ENCODE peak calls at places on chromosome 21, in five cellular contexts. L is A673, N is HCT116, T is OCI-LY7, I is suprapubic skin. P is an unnamed sample.

GRCh38 chr21:34129039-34129891 is 55.9 kb downstream of the MRPS6 start:
- DNase-seq in T (no peak), L (peak; percentile 94), I (no peak), N (no peak), P (peak; percentile 75)

GRCh38 chr21:37208056-37208705 is 59.0 kb downstream of the VPS26C start:
- DNase-seq in T (no peak), N (no peak), I (no peak), L (no peak), P (no peak)

GRCh38 chr21:17730782-17731181 is 88.4 kb downstream of the C21orf91 start:
- DNase-seq in I (no peak), T (no peak), N (no peak), L (no peak), P (no peak)

GRCh38 chr21:29777155-29777554 is 162.6 kb downstream of the GRIK1 start:
- DNase-seq in I (no peak), L (no peak), N (no peak), T (no peak), P (no peak)

GRCh38 chr21:34282223-34282622 is 81.6 kb upstream of the KCNE2 start:
- DNase-seq in I (no peak), T (no peak), N (no peak), L (no peak), P (peak; percentile 36)

GRCh38 chr21:35204850-35205564 is 155.9 kb upstream of the RUNX1 start:
- DNase-seq in L (peak; percentile 3), N (no peak), I (no peak), T (peak; percentile 54), P (peak; percentile 53)

GRCh38 chr21:33261635-33262034 is 4.5 kb upstream of the IL10RB start:
- DNase-seq in L (no peak), T (peak; percentile 32), N (no peak), I (no peak), P (no peak)

GRCh38 chr21:35349378-35350080 is 300.4 kb upstream of the RUNX1 start:
- DNase-seq in N (no peak), L (no peak), T (no peak), I (no peak), P (peak; percentile 9)

GRCh38 chr21:39809936-39810335 is 57.3 kb upstream of the PCP4 start:
- DNase-seq in N (no peak), T (no peak), L (no peak), I (no peak), P (no peak)

GRCh38 chr21:36427502-36427901 is 42.3 kb downstream of the CHAF1B start:
- DNase-seq in I (no peak), N (no peak), L (no peak), T (no peak), P (no peak)

GRCh38 chr21:38350681-38351080 is 93.9 kb downstream of the KCNJ15 start:
- DNase-seq in N (no peak), L (no peak), T (no peak), I (peak; percentile 65), P (no peak)

GRCh38 chr21:39125752-39126485 is 57.3 kb downstream of the PSMG1 start:
- DNase-seq in N (peak; percentile 45), I (no peak), L (peak; percentile 65), T (peak; percentile 53), P (peak; percentile 62)

GRCh38 chr21:37916795-37917142 is 512 bp upstream of the KCNJ6 start:
- DNase-seq in N (no peak), L (peak; percentile 29), T (no peak), I (no peak), P (peak; percentile 50)

GRCh38 chr21:41442496-41443186 is 16.6 kb downstream of the MX1 start:
- DNase-seq in L (no peak), N (no peak), T (no peak), I (no peak), P (no peak)
- H3K36me3 ChIP-seq in L (no peaks in the 10 kb centered on the region), N (no peaks in the 10 kb centered on the region), T (peaks cover 12% of the 10 kb centered on the region), I (peaks cover 81% of the 10 kb centered on the region), P (no peaks in the 10 kb centered on the region)

GRCh38 chr21:44934276-44934675 is 5.6 kb upstream of the SLX9 start:
- DNase-seq in T (no peak), L (no peak), N (no peak), I (no peak), P (no peak)

GRCh38 chr21:44934797-44935532 is 4.9 kb upstream of the SLX9 start:
- DNase-seq in T (no peak), L (no peak), I (no peak), N (no peak), P (no peak)

GRCh38 chr21:44932366-44933181 is 7.3 kb upstream of the SLX9 start:
- DNase-seq in L (peak; percentile 68), N (no peak), I (no peak), T (peak; percentile 42), P (peak; percentile 60)

GRCh38 chr21:44933938-44934260 is 5.9 kb upstream of the SLX9 start:
- DNase-seq in L (no peak), N (no peak), I (no peak), T (no peak), P (no peak)

GRCh38 chr21:44933199-44933937 is 6.5 kb upstream of the SLX9 start:
- DNase-seq in N (no peak), T (no peak), L (no peak), I (no peak), P (no peak)
- H3K4me3 ChIP-seq in N (no peak overlapping the region), T (no peak overlapping the region), L (peak overlapping the region; percentile 65), I (no peak overlapping the region), P (no peak overlapping the region)

GRCh38 chr21:43812139-43812821 is 22.9 kb downstream of the RRP1 start:
- DNase-seq in T (no peak), I (no peak), L (peak; percentile 57), N (no peak), P (peak; percentile 69)

GRCh38 chr21:43811262-43812105 is 22.1 kb downstream of the RRP1 start:
- DNase-seq in T (no peak), I (no peak), L (no peak), N (no peak), P (peak; percentile 10)

GRCh38 chr21:43814215-43815106 is 25.1 kb downstream of the RRP1 start:
- DNase-seq in L (no peak), I (no peak), N (no peak), T (no peak), P (no peak)

GRCh38 chr21:43815107-43815742 is 25.8 kb downstream of the RRP1 start:
- DNase-seq in T (no peak), L (no peak), I (no peak), N (peak; percentile 8), P (no peak)

GRCh38 chr21:43812957-43813730 is 23.8 kb downstream of the RRP1 start:
- DNase-seq in I (no peak), L (no peak), T (no peak), N (no peak), P (no peak)
- H3K27ac ChIP-seq in I (peak overlapping the region; percentile 59), L (no peak overlapping the region), T (no peak overlapping the region), N (no peak overlapping the region), P (peak overlapping the region; percentile 24)

DNA sequence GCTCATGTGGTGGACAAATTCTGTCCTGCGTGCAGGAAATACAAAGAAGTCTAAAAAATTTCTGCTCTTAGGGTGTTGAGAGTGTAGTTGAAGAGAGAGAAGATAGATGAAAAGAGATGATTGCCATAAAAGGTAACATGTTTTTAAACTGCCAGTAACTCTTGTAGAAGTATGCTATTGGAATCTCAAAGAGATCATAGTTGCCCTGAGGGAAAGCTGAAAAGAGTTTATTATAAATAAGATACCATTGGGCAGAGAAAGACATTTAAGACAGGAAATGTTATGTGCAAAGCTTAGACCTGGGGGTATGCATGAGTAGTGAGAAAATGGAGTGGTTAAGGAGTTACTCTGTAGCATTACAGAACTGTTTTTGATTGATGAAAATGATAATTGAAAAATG is 17.6 kb downstream of the GABPA start:
- DNase-seq in T (no peak), L (no peak), I (no peak), N (no peak), P (no peak)
- H3K36me3 ChIP-seq in T (peaks cover 95% of the 10 kb centered on the region), L (peaks cover 20% of the 10 kb centered on the region), I (peaks cover 38% of the 10 kb centered on the region), N (no peaks in the 10 kb centered on the region), P (peaks cover 29% of the 10 kb centered on the region)

GRCh38 chr21:31557956-31558838 is 101.3 kb upstream of the SOD1 start:
- DNase-seq in L (peak; percentile 64), N (no peak), I (no peak), T (peak; percentile 72), P (no peak)

GRCh38 chr21:31558839-31559367 is 100.6 kb upstream of the SOD1 start:
- DNase-seq in N (peak; percentile 80), L (peak; percentile 95), T (peak; percentile 97), I (no peak), P (peak; percentile 96)

GRCh38 chr21:31557421-31557955 is 102.0 kb upstream of the SOD1 start:
- DNase-seq in T (no peak), N (no peak), I (no peak), L (no peak), P (no peak)

GRCh38 chr21:31559368-31560119 is 99.9 kb upstream of the SOD1 start:
- DNase-seq in I (peak; percentile 84), L (peak; percentile 91), T (peak; percentile 99), N (peak; percentile 86), P (peak; percentile 98)

DNA sequence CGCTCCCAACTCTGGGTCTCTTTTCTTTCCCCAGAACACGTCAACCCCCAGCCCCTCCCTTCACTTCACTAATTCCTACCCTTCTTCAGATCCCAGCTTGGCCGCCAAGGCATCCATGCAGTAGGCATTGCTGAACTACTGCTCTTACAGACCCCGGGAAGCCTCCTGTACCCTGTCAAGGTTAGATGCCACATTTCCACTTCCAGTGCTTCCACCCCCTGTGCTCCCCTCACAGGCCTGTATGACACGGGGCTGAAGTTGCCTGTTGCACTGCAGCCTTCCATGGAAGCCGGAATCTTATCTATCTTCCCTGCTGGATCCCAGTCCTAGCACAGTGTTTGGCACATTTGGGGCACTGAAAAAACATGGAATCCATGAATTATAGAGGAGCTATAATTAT is 99.0 kb upstream of the SOD1 start:
- DNase-seq in T (no peak), N (no peak), I (no peak), L (no peak), P (no peak)
- H3K4me3 ChIP-seq in T (peak overlapping the region; percentile 83), N (peak overlapping the region; percentile 65), I (no peak overlapping the region), L (peak overlapping the region; percentile 59), P (no peak overlapping the region)

GRCh38 chr21:46498335-46499050 is 39.8 kb downstream of the DIP2A start:
- DNase-seq in N (peak; percentile 29), T (no peak), L (no peak), I (no peak), P (peak; percentile 49)
- H3K27ac ChIP-seq in N (peak overlapping the region; percentile 16), T (no peak overlapping the region), L (no peak overlapping the region), I (no peak overlapping the region), P (no peak overlapping the region)

DNA sequence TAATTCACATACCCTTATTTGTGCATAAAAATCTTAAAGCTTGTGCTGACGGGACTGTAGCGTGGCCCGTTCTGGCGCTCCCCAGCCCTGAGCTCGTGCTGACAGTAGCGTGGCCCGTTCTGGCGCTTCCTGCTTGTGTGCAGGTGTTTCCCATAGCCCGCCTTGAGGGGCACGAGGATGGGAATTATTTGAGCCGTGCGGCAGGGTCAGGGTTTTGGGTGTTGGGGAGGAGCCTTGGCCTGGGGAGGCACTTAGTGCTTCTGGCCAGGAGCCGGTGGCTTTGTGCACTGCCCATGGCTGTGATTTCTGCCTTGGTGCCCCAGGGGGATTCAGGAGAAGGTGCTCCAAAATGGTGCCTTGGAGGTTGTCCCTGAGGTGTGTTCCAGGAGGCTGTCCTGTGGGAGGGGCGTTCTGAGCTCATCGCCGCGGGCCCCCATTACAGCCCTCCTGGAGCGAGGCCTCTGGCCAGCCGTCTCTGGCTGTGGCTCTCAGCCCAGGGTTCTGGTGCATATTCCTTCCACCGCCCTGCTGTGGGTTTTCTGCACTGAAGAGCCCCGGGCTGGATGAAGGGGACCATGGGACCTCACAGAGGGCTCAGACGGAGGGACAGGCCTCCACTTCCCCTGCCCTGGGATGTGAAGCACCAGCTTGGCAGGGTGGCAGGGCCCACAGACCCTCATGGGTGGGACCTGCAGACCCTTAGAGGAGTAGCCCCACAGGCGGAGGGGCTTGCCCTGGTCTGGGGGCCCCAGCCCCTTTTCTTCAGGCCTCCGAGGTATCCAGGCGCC is 6.6 kb downstream of the SLX9 start:
- DNase-seq in I (peak; percentile 72), L (no peak), T (no peak), N (no peak), P (no peak)
- H3K36me3 ChIP-seq in I (peaks cover 45% of the 10 kb centered on the region), L (peaks cover 73% of the 10 kb centered on the region), T (peaks cover 85% of the 10 kb centered on the region), N (peaks cover 32% of the 10 kb centered on the region), P (peaks cover 91% of the 10 kb centered on the region)

P was measured in SJSA1.